ENCODE peak calls at places on chromosome 1, in eight cellular contexts. One of them, this sample, is unnamed.

GRCh38 chr1:205344010-205344808 is 12.5 kb downstream of the KLHDC8A start:
- DNase-seq in left lung: no peak
- DNase-seq in GM23248: peak; percentile 49
- DNase-seq in DMS79 treated with DMSO at 0.1 percent for 48 hours: peak; percentile 39
- DNase-seq in mucosa of descending colon: peak; percentile 40
- DNase-seq in NCI-H2029: peak; percentile 35
- DNase-seq in PC-9: no peak
- DNase-seq in stimulated activated CD4-positive, alpha-beta T cell treated with anti-CD3 and anti-CD28 coated beads, Interleukin-12 subunit alpha, Interleukin-12 subunit beta, amount 100 ng/mL, for 48 hours: no peak
- DNase-seq in this sample: peak; percentile 79

GRCh38 chr1:17507916-17508315 is 31.6 kb upstream of the ARHGEF10L start:
- DNase-seq in left lung: no peak
- DNase-seq in GM23248: peak; percentile 21
- DNase-seq in DMS79 treated with DMSO at 0.1 percent for 48 hours: no peak
- DNase-seq in mucosa of descending colon: no peak
- DNase-seq in NCI-H2029: no peak
- DNase-seq in PC-9: no peak
- DNase-seq in stimulated activated CD4-positive, alpha-beta T cell treated with anti-CD3 and anti-CD28 coated beads, Interleukin-12 subunit alpha, Interleukin-12 subunit beta, amount 100 ng/mL, for 48 hours: no peak
- DNase-seq in this sample: no peak

GRCh38 chr1:205014772-205015171 is 28.2 kb upstream of the CNTN2 start:
- DNase-seq in left lung: no peak
- DNase-seq in GM23248: no peak
- DNase-seq in DMS79 treated with DMSO at 0.1 percent for 48 hours: no peak
- DNase-seq in mucosa of descending colon: no peak
- DNase-seq in NCI-H2029: no peak
- DNase-seq in PC-9: no peak
- DNase-seq in stimulated activated CD4-positive, alpha-beta T cell treated with anti-CD3 and anti-CD28 coated beads, Interleukin-12 subunit alpha, Interleukin-12 subunit beta, amount 100 ng/mL, for 48 hours: no peak
- DNase-seq in this sample: no peak

GRCh38 chr1:204621391-204621790 is 64.1 kb downstream of the LRRN2 start:
- DNase-seq in left lung: no peak
- DNase-seq in GM23248: no peak
- DNase-seq in DMS79 treated with DMSO at 0.1 percent for 48 hours: no peak
- DNase-seq in mucosa of descending colon: no peak
- DNase-seq in NCI-H2029: no peak
- DNase-seq in PC-9: peak; percentile 94
- DNase-seq in stimulated activated CD4-positive, alpha-beta T cell treated with anti-CD3 and anti-CD28 coated beads, Interleukin-12 subunit alpha, Interleukin-12 subunit beta, amount 100 ng/mL, for 48 hours: no peak
- DNase-seq in this sample: no peak

GRCh38 chr1:101295212-101295611 is 58.4 kb downstream of the S1PR1 start:
- DNase-seq in left lung: no peak
- DNase-seq in GM23248: no peak
- DNase-seq in DMS79 treated with DMSO at 0.1 percent for 48 hours: no peak
- DNase-seq in mucosa of descending colon: peak; percentile 50
- DNase-seq in NCI-H2029: no peak
- DNase-seq in PC-9: peak; percentile 85
- DNase-seq in stimulated activated CD4-positive, alpha-beta T cell treated with anti-CD3 and anti-CD28 coated beads, Interleukin-12 subunit alpha, Interleukin-12 subunit beta, amount 100 ng/mL, for 48 hours: no peak
- DNase-seq in this sample: no peak

GRCh38 chr1:58994664-58995063 is 210.8 kb upstream of the JUN start:
- DNase-seq in left lung: no peak
- DNase-seq in GM23248: no peak
- DNase-seq in DMS79 treated with DMSO at 0.1 percent for 48 hours: no peak
- DNase-seq in mucosa of descending colon: no peak
- DNase-seq in NCI-H2029: no peak
- DNase-seq in PC-9: no peak
- DNase-seq in stimulated activated CD4-positive, alpha-beta T cell treated with anti-CD3 and anti-CD28 coated beads, Interleukin-12 subunit alpha, Interleukin-12 subunit beta, amount 100 ng/mL, for 48 hours: no peak
- DNase-seq in this sample: no peak

GRCh38 chr1:183998045-183998444 is 39.5 kb downstream of the COLGALT2 start:
- DNase-seq in left lung: no peak
- DNase-seq in GM23248: no peak
- DNase-seq in DMS79 treated with DMSO at 0.1 percent for 48 hours: no peak
- DNase-seq in mucosa of descending colon: no peak
- DNase-seq in NCI-H2029: no peak
- DNase-seq in PC-9: no peak
- DNase-seq in stimulated activated CD4-positive, alpha-beta T cell treated with anti-CD3 and anti-CD28 coated beads, Interleukin-12 subunit alpha, Interleukin-12 subunit beta, amount 100 ng/mL, for 48 hours: no peak
- DNase-seq in this sample: no peak

GRCh38 chr1:19478241-19478780 is 7.0 kb downstream of the CAPZB start:
- DNase-seq in left lung: no peak
- DNase-seq in GM23248: no peak
- DNase-seq in DMS79 treated with DMSO at 0.1 percent for 48 hours: no peak
- DNase-seq in mucosa of descending colon: no peak
- DNase-seq in NCI-H2029: no peak
- DNase-seq in PC-9: no peak
- DNase-seq in stimulated activated CD4-positive, alpha-beta T cell treated with anti-CD3 and anti-CD28 coated beads, Interleukin-12 subunit alpha, Interleukin-12 subunit beta, amount 100 ng/mL, for 48 hours: no peak
- DNase-seq in this sample: no peak

This sample was measured in islet precursor cell.